ENCODE peak calls at places on chromosomes 12 and 14, in four cellular contexts. F, C, A and T are unnamed samples.

GRCh38 chr14:64731141-64731581 is 26.9 kb downstream of the PLEKHG3 start:
- DNase-seq in F (no peak), C (no peak), A (no peak), T (no peak)

GRCh38 chr12:26122681-26123481 is 2.0 kb downstream of the BHLHE41 start:
- DNase-seq in F (no peak), C (peak; percentile 84), A (no peak), T (peak; percentile 64)

GRCh38 chr12:116152268-116152667 is 125.2 kb downstream of the MED13L start:
- DNase-seq in F (no peak), C (no peak), A (no peak), T (no peak)

GRCh38 chr14:59086241-59086899 is 102.1 kb upstream of the DAAM1 start:
- DNase-seq in F (no peak), C (no peak), A (no peak), T (no peak)

GRCh38 chr14:82796081-82796480 is 1262.4 kb upstream of the SEL1L start:
- DNase-seq in F (no peak), C (no peak), A (no peak), T (no peak)

GRCh38 chr12:61502179-61502578 is 758.0 kb upstream of the USP15 start:
- DNase-seq in F (no peak), C (no peak), A (no peak), T (no peak)

GRCh38 chr12:6363010-6363329 is 12.4 kb downstream of the SCNN1A start:
- DNase-seq in F (no peak), C (no peak), A (no peak), T (no peak)

GRCh38 chr14:102544034-102544744 is 34.6 kb upstream of the ANKRD9 start:
- DNase-seq in F (no peak), C (no peak), A (no peak), T (no peak)

GRCh38 chr12:93595336-93595735 is 22.9 kb downstream of the SOCS2 start:
- DNase-seq in F (no peak), C (no peak), A (no peak), T (no peak)

GRCh38 chr14:90522585-90523191 is 125.9 kb downstream of the CALM1 start:
- DNase-seq in F (no peak), C (peak; percentile 69), A (no peak), T (no peak)

GRCh38 chr12:39852346-39852745 is 232.7 kb upstream of the ABCD2 start:
- DNase-seq in F (no peak), C (no peak), A (no peak), T (no peak)

GRCh38 chr12:105554223-105554678 is 223.8 kb downstream of the C12orf75 start:
- DNase-seq in F (no peak), C (no peak), A (no peak), T (no peak)

GRCh38 chr14:101405171-101405883 is 156.0 kb upstream of the DIO3 start:
- DNase-seq in F (no peak), C (no peak), A (no peak), T (no peak)

GRCh38 chr12:48189331-48190125 is 6.1 kb downstream of the CCDC184 start:
- DNase-seq in F (peak; percentile 39), C (peak; percentile 48), A (peak; percentile 60), T (peak; percentile 71)

GRCh38 chr12:96397756-96398421 is 2.4 kb downstream of the CDK17 start:
- DNase-seq in F (no peak), C (no peak), A (no peak), T (no peak)

GRCh38 chr14:44989497-44990440 is 27.8 kb downstream of the TOGARAM1 start:
- DNase-seq in F (no peak), C (no peak), A (no peak), T (no peak)

GRCh38 chr12:132215644-132215989 is 71.4 kb downstream of the NOC4L start:
- DNase-seq in F (no peak), C (no peak), A (no peak), T (no peak)

GRCh38 chr12:49189731-49190314 is 943 bp upstream of the TUBA1A start:
- DNase-seq in F (no peak), C (no peak), A (no peak), T (no peak)

GRCh38 chr14:26448181-26448855 is 149.5 kb downstream of the NOVA1 start:
- DNase-seq in F (no peak), C (no peak), A (no peak), T (no peak)

GRCh38 chr12:51183816-51184215 is 10.9 kb upstream of the TFCP2 start:
- DNase-seq in F (no peak), C (peak; percentile 45), A (no peak), T (no peak)

GRCh38 chr12:27785882-27786570 is 6.0 kb upstream of the MANSC4 start:
- DNase-seq in F (no peak), C (no peak), A (no peak), T (no peak)

GRCh38 chr14:104930526-104931322 is 6.0 kb downstream of the PLD4 start:
- DNase-seq in F (no peak), C (no peak), A (no peak), T (no peak)

GRCh38 chr14:79278286-79278797 is 933.0 kb downstream of the DIO2 start:
- DNase-seq in F (no peak), C (no peak), A (no peak), T (no peak)

GRCh38 chr12:112170376-112170775 is 45.0 kb downstream of the TRAFD1 start:
- DNase-seq in F (no peak), C (no peak), A (no peak), T (no peak)

GRCh38 chr14:95468416-95469133 is 47.9 kb downstream of the SYNE3 start:
- DNase-seq in F (no peak), C (no peak), A (no peak), T (no peak)

GRCh38 chr12:113184098-113184899 is 979 bp downstream of the DDX54 start:
- DNase-seq in F (no peak), C (no peak), A (no peak), T (peak; percentile 37)

GRCh38 chr14:68039593-68039992 is 220.0 kb downstream of the RAD51B start:
- DNase-seq in F (no peak), C (no peak), A (no peak), T (no peak)

GRCh38 chr14:85617799-85618198 is 87.9 kb downstream of the FLRT2 start:
- DNase-seq in F (no peak), C (no peak), A (no peak), T (no peak)

GRCh38 chr12:88401153-88401552 is 179.1 kb downstream of the KITLG start:
- DNase-seq in F (no peak), C (no peak), A (no peak), T (no peak)

GRCh38 chr14:28461379-28461778 is 305.2 kb upstream of the FOXG1 start:
- DNase-seq in F (no peak), C (no peak), A (no peak), T (no peak)

GRCh38 chr14:54785111-54785777 is 117.4 kb downstream of the GCH1 start:
- DNase-seq in F (no peak), C (no peak), A (no peak), T (no peak)

GRCh38 chr12:110741371-110741770 is 1.3 kb downstream of the PPP1CC start:
- DNase-seq in F (no peak), C (no peak), A (peak; percentile 22), T (no peak)

GRCh38 chr12:11769723-11770514 is 120.4 kb downstream of the ETV6 start:
- DNase-seq in F (no peak), C (no peak), A (no peak), T (no peak)

GRCh38 chr14:22982477-22983245 is at the start of gene AJUBA:
- DNase-seq in F (peak; percentile 41), C (peak; percentile 32), A (peak; percentile 66), T (peak; percentile 63)

GRCh38 chr14:105023791-105024480 is 3.1 kb upstream of the CDCA4 start:
- DNase-seq in F (no peak), C (no peak), A (no peak), T (no peak)